ENCODE peak calls at places on chromosomes 5 and 9, in seven cellular contexts. G is uterus, Y is tibial nerve, L is HCT116, U is spleen, E is lower leg skin, B is NB4. T is an unnamed sample.

GRCh38 chr5:149464796-149465489 is 85.9 kb upstream of the IL17B start:
- DNase-seq in Y (no peak), L (no peak), E (no peak), U (peak), G (no peak), B (peak), T (peak)

GRCh38 chr5:51286046-51286445 is 97.2 kb upstream of the ISL1 start:
- DNase-seq in U (no peak), B (no peak), Y (no peak), G (no peak), E (no peak), L (no peak), T (no peak)

GRCh38 chr9:115057559-115057958 is 60.4 kb downstream of the TNC start:
- DNase-seq in G (no peak), Y (no peak), E (no peak), L (no peak), B (no peak), U (no peak), T (no peak)

GRCh38 chr9:134171316-134172197 is 7.2 kb upstream of the RNU6ATAC start:
- DNase-seq in G (no peak), U (peak), Y (peak), L (no peak), B (peak), E (no peak), T (no peak)

GRCh38 chr9:123893831-123894460 is 36.0 kb downstream of the DENND1A start:
- DNase-seq in U (no peak), B (no peak), Y (no peak), G (no peak), E (no peak), L (no peak), T (no peak)

GRCh38 chr5:72265032-72265903 is 54.8 kb downstream of the MRPS27 start:
- DNase-seq in L (no peak), Y (no peak), E (no peak), G (no peak), U (no peak), B (no peak), T (no peak)

GRCh38 chr5:132489871-132490483 is 596 bp downstream of the IRF1 start:
- DNase-seq in B (peak), Y (peak), L (no peak), U (peak), E (peak), G (peak), T (no peak)

GRCh38 chr5:84287964-84288363 is 96.7 kb downstream of the EDIL3 start:
- DNase-seq in L (peak), E (no peak), B (peak), G (no peak), U (no peak), Y (no peak), T (no peak)

GRCh38 chr5:135208555-135209494 is 174.8 kb upstream of the PITX1 start:
- DNase-seq in L (peak), Y (no peak), U (peak), E (peak), G (peak), B (peak), T (no peak)

DNA sequence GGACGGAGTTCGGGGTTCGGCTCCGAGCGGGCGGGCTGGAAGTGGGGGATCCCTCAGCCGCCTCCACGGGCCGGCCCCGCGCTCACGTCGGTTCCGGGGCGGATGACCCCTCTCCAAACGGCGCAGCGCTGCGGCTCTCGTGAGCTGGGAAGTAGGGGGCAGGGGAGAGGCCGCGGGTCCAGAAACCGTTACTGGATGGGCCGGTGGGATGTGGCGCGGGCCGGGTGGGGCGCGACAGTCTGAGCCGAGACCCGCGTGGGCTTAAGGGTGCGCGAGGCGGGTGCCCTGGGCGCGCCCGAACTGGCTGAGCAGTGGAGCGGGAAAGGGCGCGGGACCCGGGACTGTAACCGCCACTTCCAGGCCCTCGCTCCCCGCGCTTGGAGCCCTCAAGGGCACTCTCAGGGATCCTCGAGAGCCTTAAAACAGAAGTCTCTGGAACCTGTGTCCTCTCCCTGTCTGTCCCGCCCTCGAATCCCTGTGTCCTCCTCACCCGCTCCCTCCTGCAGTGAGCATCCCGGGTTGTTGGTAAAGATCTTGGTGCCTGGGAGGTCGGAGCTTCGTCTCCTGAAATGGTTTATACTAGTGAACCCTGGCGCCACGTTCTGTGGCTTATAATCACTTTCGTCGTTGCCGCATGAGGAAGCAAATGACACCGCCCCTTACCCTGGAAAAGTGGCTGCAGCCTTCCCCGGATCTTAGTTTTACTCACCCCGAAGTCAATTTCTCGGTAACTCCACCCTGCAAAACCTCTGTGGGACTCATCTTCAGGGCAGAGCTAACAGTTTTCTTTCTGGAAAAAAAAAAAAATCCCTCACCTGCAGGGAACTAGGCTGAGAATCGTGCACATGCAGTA is 571 bp upstream of the MARCHF11 start:
- DNase-seq in Y (no peak), G (no peak), B (no peak), U (no peak), L (no peak), E (no peak), T (no peak)
- H3K4me3 ChIP-seq in Y (no peak), G (no peak), B (no peak), U (no peak), L (no peak), E (no peak), T (no peak)

GRCh38 chr9:100296407-100296806 is 56.3 kb downstream of the TEX10 start:
- DNase-seq in E (no peak), L (no peak), G (no peak), U (no peak), B (no peak), Y (no peak), T (no peak)
- TF ChIP-seq POLR2A in E (no peak), L (no peak), G (no peak), U (no peak), B (no peak), Y (no peak), T (no peak)

DNA sequence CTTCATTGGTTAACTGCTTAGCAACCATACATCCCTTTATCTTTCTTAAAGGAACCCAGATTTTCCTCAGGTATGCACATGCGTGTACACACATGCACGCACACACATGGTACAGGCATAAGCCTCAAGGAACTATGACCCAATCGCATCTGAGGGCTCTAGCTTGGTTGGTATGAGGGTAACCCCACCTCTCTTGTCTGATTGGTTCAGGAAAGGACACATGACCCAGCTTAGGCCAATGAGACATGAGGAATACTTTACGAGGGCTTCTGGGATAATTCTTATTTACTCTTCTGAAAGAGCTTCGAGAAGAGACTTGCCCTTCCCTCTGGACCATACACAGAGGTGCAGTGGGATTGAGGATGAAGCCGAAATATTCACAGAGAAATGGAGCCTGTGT is 141.9 kb downstream of the FRMD3 start:
- DNase-seq in Y (no peak), L (no peak), B (no peak), E (no peak), U (no peak), G (no peak), T (no peak)
- H3K4me3 ChIP-seq in Y (no peak), L (no peak), B (no peak), E (no peak), U (no peak), G (no peak), T (no peak)

DNA sequence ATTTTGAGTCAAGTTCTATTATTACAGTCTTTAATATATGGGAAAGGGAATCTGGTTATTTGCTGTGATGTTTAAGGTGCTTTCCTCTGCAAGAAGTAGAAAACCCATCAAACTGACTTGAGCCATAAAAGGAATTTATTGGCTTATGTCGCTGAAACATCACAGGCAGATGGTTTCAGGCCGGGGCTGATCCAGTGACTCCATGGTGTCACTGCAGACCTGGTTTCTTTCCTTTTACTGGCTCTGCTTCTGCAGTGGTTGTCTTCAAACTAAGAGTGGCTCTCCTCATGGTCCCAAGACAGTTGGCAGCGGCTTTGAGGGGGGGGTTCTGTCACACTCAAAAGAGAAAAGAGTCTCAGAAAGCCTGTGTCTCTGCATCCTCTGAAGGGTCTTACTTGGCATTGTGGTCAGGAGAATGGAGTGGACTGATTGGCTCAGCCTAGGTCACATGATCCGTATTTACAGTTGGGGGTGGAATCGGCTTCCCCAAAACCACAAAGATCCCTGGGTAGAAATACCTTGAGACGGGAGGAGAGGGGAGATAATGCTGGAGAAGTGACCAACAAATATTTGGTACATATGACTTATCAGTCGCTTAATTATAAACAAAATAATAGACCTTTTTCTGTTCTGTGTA is 106.3 kb downstream of the DAPK1 start:
- DNase-seq in E (no peak), L (no peak), B (no peak), U (no peak), G (no peak), Y (no peak), T (no peak)
- TF ChIP-seq POLR2A in E (no peak), L (no peak), B (no peak), U (no peak), G (no peak), Y (no peak), T (no peak)

DNA sequence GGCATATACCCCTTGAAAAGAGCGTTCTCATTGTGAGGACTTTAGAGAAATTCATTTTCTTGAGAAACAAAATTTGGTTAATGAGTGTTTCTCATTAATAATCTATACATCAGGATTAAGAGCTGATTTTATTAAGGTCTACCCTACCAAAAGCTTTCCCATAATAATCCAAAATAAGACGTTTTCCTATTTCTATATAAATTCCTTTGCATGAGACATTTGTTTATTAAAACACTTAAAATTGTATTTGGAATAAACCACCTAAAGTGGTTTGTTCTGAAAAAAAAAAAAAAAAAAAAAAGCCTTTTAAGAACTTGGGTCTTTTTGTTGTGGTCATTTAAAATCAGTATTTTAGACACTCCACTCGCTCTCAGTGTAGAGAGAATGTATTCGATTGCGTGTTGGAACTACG is 695 bp upstream of the TMOD1 start:
- DNase-seq in G (no peak), U (no peak), Y (no peak), B (no peak), E (no peak), L (no peak), T (no peak)
- H3K4me3 ChIP-seq in G (peak), U (peak), Y (peak), B (no peak), E (no peak), L (peak), T (peak)

GRCh38 chr9:95000821-95001220 is 274.3 kb downstream of the AOPEP start:
- DNase-seq in L (no peak), G (no peak), Y (no peak), U (no peak), E (no peak), B (no peak), T (no peak)

GRCh38 chr9:95005276-95006141 is 279.0 kb downstream of the AOPEP start:
- DNase-seq in G (no peak), Y (no peak), L (no peak), U (no peak), B (no peak), E (no peak), T (no peak)

GRCh38 chr9:95001720-95002119 is 275.2 kb downstream of the AOPEP start:
- DNase-seq in Y (no peak), B (no peak), E (no peak), G (no peak), L (no peak), U (no peak), T (no peak)

GRCh38 chr9:95004452-95005275 is 278.2 kb downstream of the AOPEP start:
- DNase-seq in G (peak), L (no peak), U (peak), E (no peak), Y (peak), B (peak), T (peak)

DNA sequence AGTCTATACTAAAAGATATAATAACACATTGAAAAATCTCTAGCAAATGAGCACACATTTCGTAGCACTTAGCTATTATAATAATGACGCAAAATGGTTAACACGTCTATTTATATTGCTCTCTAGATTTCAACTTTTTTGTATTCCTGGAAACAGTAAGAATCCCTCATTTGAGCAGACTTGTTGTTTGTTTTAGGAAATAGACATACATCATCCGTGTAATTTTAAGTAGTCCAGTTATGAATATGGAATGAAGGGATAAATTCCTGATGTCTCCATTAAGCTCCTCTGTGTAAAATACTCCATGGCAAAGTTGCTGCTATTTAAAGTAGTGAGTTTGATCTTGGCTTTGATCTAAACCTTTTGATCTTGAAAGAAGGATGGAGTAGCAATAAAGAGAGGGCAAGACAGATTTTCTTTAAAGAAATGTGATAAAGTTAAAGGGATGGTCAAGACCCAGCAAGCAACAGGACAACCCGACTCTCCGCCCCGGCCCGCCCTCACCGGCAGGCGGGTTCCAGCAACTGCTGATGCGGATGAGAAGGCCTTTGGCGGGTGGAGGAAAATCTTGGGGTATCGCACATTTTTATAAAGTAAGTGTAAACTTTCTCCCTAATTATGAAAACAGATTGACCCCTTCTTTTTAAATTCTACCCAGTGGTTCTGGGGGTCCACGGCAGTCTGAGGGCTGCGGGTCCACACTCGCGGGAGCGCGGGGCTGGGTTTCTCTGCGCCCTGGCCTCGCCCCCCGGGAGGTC is 277.4 kb downstream of the AOPEP start:
- DNase-seq in E (no peak), Y (peak), G (peak), U (no peak), L (no peak), B (peak), T (peak)
- TF ChIP-seq POLR2A in E (no peak), Y (peak), G (no peak), U (no peak), L (no peak), B (no peak), T (peak)

DNA sequence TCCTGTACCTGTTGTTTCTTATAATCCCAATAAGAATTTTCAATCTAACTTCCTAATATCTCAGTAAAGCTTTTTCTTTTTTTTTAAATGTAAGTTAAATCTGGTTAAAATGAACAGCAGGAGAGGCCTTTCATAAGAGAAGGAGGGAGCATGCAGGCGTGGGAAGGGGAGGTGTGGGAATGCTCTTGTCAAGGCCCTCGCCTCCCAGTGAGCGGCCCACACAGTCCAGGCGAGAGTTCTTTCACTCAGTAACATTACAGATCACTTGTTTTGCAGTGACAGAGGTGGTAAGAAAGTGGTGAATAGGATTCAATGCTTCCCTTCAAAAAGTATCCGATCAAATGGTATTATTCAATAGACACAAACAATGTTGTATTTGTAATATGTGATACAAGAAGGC is 125.0 kb downstream of the EPB41L4A start:
- DNase-seq in B (no peak), G (no peak), L (no peak), Y (no peak), E (no peak), U (no peak), T (no peak)
- H3K4me3 ChIP-seq in B (no peak), G (no peak), L (no peak), Y (no peak), E (no peak), U (no peak), T (no peak)

GRCh38 chr5:122473138-122473843 is 161.3 kb downstream of the SNCAIP start:
- DNase-seq in U (no peak), B (peak), E (no peak), Y (no peak), L (no peak), G (no peak), T (no peak)
- TF ChIP-seq POLR2A in U (no peak), B (no peak), E (no peak), Y (no peak), L (no peak), G (no peak), T (no peak)

GRCh38 chr9:131008563-131008908 is 438 bp upstream of the LAMC3 start:
- DNase-seq in U (no peak), G (no peak), L (no peak), B (no peak), E (no peak), Y (no peak), T (no peak)

GRCh38 chr9:131011274-131012022 is 2.5 kb downstream of the LAMC3 start:
- DNase-seq in G (no peak), Y (no peak), B (no peak), L (no peak), U (no peak), E (no peak), T (no peak)

GRCh38 chr9:131010482-131011273 is 1.7 kb downstream of the LAMC3 start:
- DNase-seq in L (no peak), E (no peak), G (no peak), B (no peak), Y (no peak), U (no peak), T (no peak)

GRCh38 chr9:131008086-131008485 is 888 bp upstream of the LAMC3 start:
- DNase-seq in U (no peak), E (no peak), Y (no peak), G (no peak), L (no peak), B (no peak), T (no peak)

GRCh38 chr9:131008909-131009618 is at the start of gene LAMC3:
- DNase-seq in L (no peak), B (no peak), G (no peak), Y (no peak), E (no peak), U (no peak), T (no peak)
- H3K4me3 ChIP-seq in L (peak), B (no peak), G (no peak), Y (peak), E (no peak), U (peak), T (peak)

GRCh38 chr5:99034336-99034735 is 105.5 kb upstream of the CHD1 start:
- DNase-seq in U (no peak), L (no peak), B (no peak), E (no peak), Y (no peak), G (no peak), T (no peak)

GRCh38 chr5:99035942-99036341 is 107.1 kb upstream of the CHD1 start:
- DNase-seq in B (no peak), G (no peak), Y (no peak), L (no peak), U (no peak), E (no peak), T (no peak)

GRCh38 chr5:99030871-99031440 is 102.1 kb upstream of the CHD1 start:
- DNase-seq in G (no peak), L (no peak), B (no peak), Y (no peak), U (no peak), E (no peak), T (no peak)

GRCh38 chr5:99032234-99033013 is 103.6 kb upstream of the CHD1 start:
- DNase-seq in L (peak), Y (peak), B (peak), G (peak), E (peak), U (no peak), T (peak)

GRCh38 chr5:99033014-99033931 is 104.5 kb upstream of the CHD1 start:
- DNase-seq in U (no peak), Y (no peak), L (no peak), E (no peak), G (no peak), B (no peak), T (no peak)
- TF ChIP-seq POLR2A in U (no peak), Y (no peak), L (no peak), E (no peak), G (no peak), B (no peak), T (no peak)

T was measured in gastrocnemius medialis.